ENCODE peak calls at places on chromosomes 5 and 9, in seven cellular contexts. One of them, this sample, is unnamed.

GRCh38 chr5:1788200-1788599 is 11.4 kb downstream of the MRPL36 start:
- DNase-seq in heart right ventricle: no peak
- DNase-seq in mammary epithelial cell: no peak
- DNase-seq in stomach: no peak
- DNase-seq in fibroblast of lung: no peak
- DNase-seq in suprapubic skin: peak; percentile 48
- DNase-seq in effector memory CD4-positive, alpha-beta T cell: no peak
- DNase-seq in this sample: peak; percentile 30

GRCh38 chr5:135120951-135121350 is 86.9 kb upstream of the PITX1 start:
- DNase-seq in heart right ventricle: no peak
- DNase-seq in stomach: no peak
- DNase-seq in suprapubic skin: no peak
- DNase-seq in mammary epithelial cell: no peak
- DNase-seq in fibroblast of lung: no peak
- DNase-seq in effector memory CD4-positive, alpha-beta T cell: no peak
- DNase-seq in this sample: no peak

GRCh38 chr9:13491493-13492424 is 212.3 kb upstream of the MPDZ start:
- DNase-seq in fibroblast of lung: no peak
- DNase-seq in heart right ventricle: no peak
- DNase-seq in mammary epithelial cell: peak; percentile 57
- DNase-seq in suprapubic skin: no peak
- DNase-seq in stomach: no peak
- DNase-seq in effector memory CD4-positive, alpha-beta T cell: no peak
- DNase-seq in this sample: no peak

GRCh38 chr5:3518576-3518975 is 77.1 kb upstream of the IRX1 start:
- DNase-seq in suprapubic skin: no peak
- DNase-seq in fibroblast of lung: no peak
- DNase-seq in mammary epithelial cell: no peak
- DNase-seq in stomach: no peak
- DNase-seq in effector memory CD4-positive, alpha-beta T cell: no peak
- DNase-seq in heart right ventricle: no peak
- DNase-seq in this sample: no peak

GRCh38 chr5:35926389-35927051 is 11.9 kb downstream of the CAPSL start:
- DNase-seq in stomach: peak; percentile 28
- DNase-seq in mammary epithelial cell: peak; percentile 37
- DNase-seq in suprapubic skin: no peak
- DNase-seq in heart right ventricle: peak; percentile 43
- DNase-seq in fibroblast of lung: peak; percentile 65
- DNase-seq in effector memory CD4-positive, alpha-beta T cell: peak; percentile 15
- DNase-seq in this sample: no peak

GRCh38 chr9:122463828-122464632 is 13.7 kb downstream of the OR1J1 start:
- DNase-seq in effector memory CD4-positive, alpha-beta T cell: no peak
- DNase-seq in suprapubic skin: no peak
- DNase-seq in stomach: no peak
- DNase-seq in fibroblast of lung: no peak
- DNase-seq in mammary epithelial cell: peak; percentile 37
- DNase-seq in heart right ventricle: no peak
- DNase-seq in this sample: no peak

GRCh38 chr5:13957032-13957645 is 12.7 kb upstream of the DNAH5 start:
- DNase-seq in mammary epithelial cell: peak; percentile 59
- DNase-seq in stomach: no peak
- DNase-seq in suprapubic skin: no peak
- DNase-seq in fibroblast of lung: peak; percentile 58
- DNase-seq in heart right ventricle: peak; percentile 18
- DNase-seq in effector memory CD4-positive, alpha-beta T cell: no peak
- DNase-seq in this sample: no peak

GRCh38 chr9:99614341-99614740 is 207.3 kb upstream of the NR4A3 start:
- DNase-seq in mammary epithelial cell: no peak
- DNase-seq in suprapubic skin: no peak
- DNase-seq in stomach: no peak
- DNase-seq in heart right ventricle: no peak
- DNase-seq in fibroblast of lung: no peak
- DNase-seq in effector memory CD4-positive, alpha-beta T cell: no peak
- DNase-seq in this sample: no peak

GRCh38 chr9:127444921-127445850 is 6.0 kb downstream of the RPL12 start:
- DNase-seq in suprapubic skin: no peak
- DNase-seq in fibroblast of lung: peak; percentile 42
- DNase-seq in stomach: no peak
- DNase-seq in heart right ventricle: no peak
- DNase-seq in mammary epithelial cell: peak; percentile 41
- DNase-seq in effector memory CD4-positive, alpha-beta T cell: no peak
- DNase-seq in this sample: no peak

GRCh38 chr5:148465381-148466290 is 81.9 kb downstream of the FBXO38 start:
- DNase-seq in suprapubic skin: no peak
- DNase-seq in stomach: no peak
- DNase-seq in fibroblast of lung: no peak
- DNase-seq in effector memory CD4-positive, alpha-beta T cell: no peak
- DNase-seq in mammary epithelial cell: no peak
- DNase-seq in heart right ventricle: no peak
- DNase-seq in this sample: no peak

GRCh38 chr9:86573886-86574285 is 219.7 kb upstream of the TUT7 start:
- DNase-seq in mammary epithelial cell: no peak
- DNase-seq in fibroblast of lung: no peak
- DNase-seq in heart right ventricle: no peak
- DNase-seq in stomach: no peak
- DNase-seq in suprapubic skin: no peak
- DNase-seq in effector memory CD4-positive, alpha-beta T cell: no peak
- DNase-seq in this sample: no peak

GRCh38 chr5:142816577-142816976 is 46.4 kb downstream of the ARHGAP26 start:
- DNase-seq in suprapubic skin: no peak
- DNase-seq in heart right ventricle: peak; percentile 56
- DNase-seq in effector memory CD4-positive, alpha-beta T cell: no peak
- DNase-seq in fibroblast of lung: peak; percentile 30
- DNase-seq in mammary epithelial cell: peak; percentile 40
- DNase-seq in stomach: peak; percentile 75
- DNase-seq in this sample: no peak

GRCh38 chr5:95861221-95861857 is 38.8 kb upstream of the GLRX start:
- DNase-seq in suprapubic skin: peak; percentile 91
- DNase-seq in stomach: peak; percentile 65
- DNase-seq in fibroblast of lung: peak; percentile 100
- DNase-seq in effector memory CD4-positive, alpha-beta T cell: no peak
- DNase-seq in mammary epithelial cell: peak; percentile 88
- DNase-seq in heart right ventricle: peak; percentile 67
- DNase-seq in this sample: peak; percentile 72

GRCh38 chr9:5909999-5910398 is 19.3 kb downstream of the MLANA start:
- DNase-seq in fibroblast of lung: peak; percentile 5
- DNase-seq in effector memory CD4-positive, alpha-beta T cell: no peak
- DNase-seq in mammary epithelial cell: peak; percentile 58
- DNase-seq in heart right ventricle: no peak
- DNase-seq in stomach: no peak
- DNase-seq in suprapubic skin: no peak
- DNase-seq in this sample: no peak

GRCh38 chr5:52491071-52491828 is 296.5 kb upstream of the ITGA1 start:
- DNase-seq in heart right ventricle: no peak
- DNase-seq in effector memory CD4-positive, alpha-beta T cell: no peak
- DNase-seq in suprapubic skin: no peak
- DNase-seq in fibroblast of lung: no peak
- DNase-seq in mammary epithelial cell: no peak
- DNase-seq in stomach: no peak
- DNase-seq in this sample: no peak

GRCh38 chr9:128293091-128293490 is 17.0 kb downstream of the SWI5 start:
- DNase-seq in fibroblast of lung: no peak
- DNase-seq in heart right ventricle: no peak
- DNase-seq in suprapubic skin: no peak
- DNase-seq in effector memory CD4-positive, alpha-beta T cell: no peak
- DNase-seq in mammary epithelial cell: no peak
- DNase-seq in stomach: no peak
- DNase-seq in this sample: no peak

GRCh38 chr9:90300901-90301688 is 341.5 kb downstream of the DIRAS2 start:
- DNase-seq in stomach: peak; percentile 27
- DNase-seq in mammary epithelial cell: peak; percentile 86
- DNase-seq in fibroblast of lung: peak; percentile 91
- DNase-seq in suprapubic skin: no peak
- DNase-seq in effector memory CD4-positive, alpha-beta T cell: no peak
- DNase-seq in heart right ventricle: peak; percentile 8
- DNase-seq in this sample: no peak

GRCh38 chr9:2086971-2087370 is 71.8 kb downstream of the SMARCA2 start:
- DNase-seq in mammary epithelial cell: no peak
- DNase-seq in fibroblast of lung: no peak
- DNase-seq in suprapubic skin: no peak
- DNase-seq in effector memory CD4-positive, alpha-beta T cell: no peak
- DNase-seq in stomach: no peak
- DNase-seq in heart right ventricle: no peak
- DNase-seq in this sample: no peak

GRCh38 chr9:23587433-23587832 is 238.6 kb downstream of the ELAVL2 start:
- DNase-seq in effector memory CD4-positive, alpha-beta T cell: no peak
- DNase-seq in stomach: peak; percentile 27
- DNase-seq in fibroblast of lung: no peak
- DNase-seq in suprapubic skin: no peak
- DNase-seq in mammary epithelial cell: no peak
- DNase-seq in heart right ventricle: peak; percentile 93
- DNase-seq in this sample: peak; percentile 28

GRCh38 chr9:6354072-6354686 is 26.0 kb downstream of the TPD52L3 start:
- DNase-seq in stomach: no peak
- DNase-seq in fibroblast of lung: peak; percentile 86
- DNase-seq in mammary epithelial cell: peak; percentile 52
- DNase-seq in heart right ventricle: peak; percentile 12
- DNase-seq in effector memory CD4-positive, alpha-beta T cell: no peak
- DNase-seq in suprapubic skin: no peak
- DNase-seq in this sample: no peak

GRCh38 chr9:69433426-69433825 is 108.4 kb downstream of the ENTREP1 start:
- DNase-seq in fibroblast of lung: no peak
- DNase-seq in suprapubic skin: peak; percentile 20
- DNase-seq in stomach: no peak
- DNase-seq in effector memory CD4-positive, alpha-beta T cell: no peak
- DNase-seq in mammary epithelial cell: peak; percentile 44
- DNase-seq in heart right ventricle: no peak
- DNase-seq in this sample: no peak

GRCh38 chr9:122835313-122835731 is 6.9 kb upstream of the PDCL start:
- DNase-seq in effector memory CD4-positive, alpha-beta T cell: no peak
- DNase-seq in suprapubic skin: no peak
- DNase-seq in fibroblast of lung: no peak
- DNase-seq in mammary epithelial cell: no peak
- DNase-seq in heart right ventricle: no peak
- DNase-seq in stomach: no peak
- DNase-seq in this sample: no peak

GRCh38 chr5:178381921-178382688 is 149.5 kb upstream of the PHYKPL start:
- DNase-seq in fibroblast of lung: no peak
- DNase-seq in stomach: no peak
- DNase-seq in heart right ventricle: no peak
- DNase-seq in mammary epithelial cell: no peak
- DNase-seq in effector memory CD4-positive, alpha-beta T cell: no peak
- DNase-seq in suprapubic skin: no peak
- DNase-seq in this sample: no peak
- H3K4me1 ChIP-seq in fibroblast of lung: no peaks in the 10 kb centered on the region
- H3K4me1 ChIP-seq in stomach: peaks cover 10% of the 10 kb centered on the region
- H3K4me1 ChIP-seq in heart right ventricle: peaks cover 7% of the 10 kb centered on the region
- H3K4me1 ChIP-seq in mammary epithelial cell: no peaks in the 10 kb centered on the region
- H3K4me1 ChIP-seq in effector memory CD4-positive, alpha-beta T cell: no peaks in the 10 kb centered on the region
- H3K4me1 ChIP-seq in suprapubic skin: peaks cover 6% of the 10 kb centered on the region
- H3K4me1 ChIP-seq in this sample: no peaks in the 10 kb centered on the region

DNA sequence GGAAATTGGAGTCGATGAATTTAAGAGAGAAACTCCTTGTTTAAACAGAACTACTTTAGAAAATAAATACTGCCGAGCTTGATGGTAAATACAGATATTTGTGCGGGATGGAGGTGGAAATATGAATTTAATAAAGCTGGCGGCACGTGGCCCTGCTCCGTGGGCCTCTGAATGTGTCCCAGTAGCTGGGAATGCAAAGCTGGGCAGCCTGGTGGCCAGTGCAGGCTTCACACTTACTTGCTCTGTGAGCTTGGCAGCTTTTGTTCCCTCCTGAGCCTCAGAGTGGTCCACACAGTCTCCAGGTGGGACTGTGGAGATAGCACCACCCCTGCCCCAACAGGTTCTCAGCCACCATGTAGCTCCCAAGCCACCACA is 45.9 kb downstream of the BARX1 start:
- DNase-seq in heart right ventricle: no peak
- DNase-seq in effector memory CD4-positive, alpha-beta T cell: no peak
- DNase-seq in fibroblast of lung: no peak
- DNase-seq in mammary epithelial cell: no peak
- DNase-seq in suprapubic skin: no peak
- DNase-seq in stomach: no peak
- DNase-seq in this sample: no peak
- H3K4me1 ChIP-seq in heart right ventricle: no peaks in the 10 kb centered on the region
- H3K4me1 ChIP-seq in effector memory CD4-positive, alpha-beta T cell: no peaks in the 10 kb centered on the region
- H3K4me1 ChIP-seq in fibroblast of lung: no peaks in the 10 kb centered on the region
- H3K4me1 ChIP-seq in mammary epithelial cell: no peaks in the 10 kb centered on the region
- H3K4me1 ChIP-seq in suprapubic skin: peaks cover 11% of the 10 kb centered on the region
- H3K4me1 ChIP-seq in stomach: peaks cover 37% of the 10 kb centered on the region
- H3K4me1 ChIP-seq in this sample: no peaks in the 10 kb centered on the region

DNA sequence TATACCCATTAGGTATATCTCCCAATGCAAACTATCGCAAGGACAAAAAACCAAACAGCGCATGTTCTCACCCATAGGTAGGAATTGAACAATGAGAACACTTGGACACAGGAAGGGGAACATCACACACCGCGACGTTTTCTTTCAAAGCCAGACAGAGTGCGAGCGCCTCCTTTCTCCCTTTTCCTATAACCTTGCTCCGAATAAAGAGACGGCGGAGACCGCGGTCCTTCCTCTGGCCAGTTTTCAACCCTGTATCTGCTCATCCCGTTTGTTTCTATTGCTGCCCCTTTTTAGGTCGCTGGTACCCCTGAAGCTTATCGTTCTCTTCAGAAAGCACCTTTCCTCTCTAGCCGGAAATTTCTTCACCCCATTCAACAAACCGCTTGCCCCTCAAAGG is 1.3 kb downstream of the LVRN start:
- DNase-seq in fibroblast of lung: no peak
- DNase-seq in mammary epithelial cell: no peak
- DNase-seq in effector memory CD4-positive, alpha-beta T cell: no peak
- DNase-seq in suprapubic skin: no peak
- DNase-seq in stomach: no peak
- DNase-seq in heart right ventricle: no peak
- DNase-seq in this sample: no peak
- H3K4me1 ChIP-seq in fibroblast of lung: no peaks in the 10 kb centered on the region
- H3K4me1 ChIP-seq in mammary epithelial cell: peaks cover 8% of the 10 kb centered on the region
- H3K4me1 ChIP-seq in effector memory CD4-positive, alpha-beta T cell: peaks cover 13% of the 10 kb centered on the region
- H3K4me1 ChIP-seq in suprapubic skin: peaks cover 21% of the 10 kb centered on the region
- H3K4me1 ChIP-seq in stomach: peaks cover 25% of the 10 kb centered on the region
- H3K4me1 ChIP-seq in heart right ventricle: peaks cover 9% of the 10 kb centered on the region
- H3K4me1 ChIP-seq in this sample: no peaks in the 10 kb centered on the region

GRCh38 chr9:134327671-134328231 is 1.5 kb downstream of the RXRA start:
- DNase-seq in effector memory CD4-positive, alpha-beta T cell: no peak
- DNase-seq in mammary epithelial cell: peak; percentile 17
- DNase-seq in suprapubic skin: no peak
- DNase-seq in fibroblast of lung: no peak
- DNase-seq in heart right ventricle: no peak
- DNase-seq in stomach: no peak
- DNase-seq in this sample: no peak
- H3K4me1 ChIP-seq in effector memory CD4-positive, alpha-beta T cell: peaks cover 8% of the 10 kb centered on the region
- H3K4me1 ChIP-seq in mammary epithelial cell: peaks cover 64% of the 10 kb centered on the region
- H3K4me1 ChIP-seq in suprapubic skin: peaks cover 75% of the 10 kb centered on the region
- H3K4me1 ChIP-seq in fibroblast of lung: peaks cover 24% of the 10 kb centered on the region
- H3K4me1 ChIP-seq in heart right ventricle: peaks cover 71% of the 10 kb centered on the region
- H3K4me1 ChIP-seq in stomach: peaks cover 82% of the 10 kb centered on the region
- H3K4me1 ChIP-seq in this sample: peaks cover 24% of the 10 kb centered on the region

GRCh38 chr9:114591206-114591853 is 3.8 kb downstream of the ATP6V1G1 start:
- DNase-seq in mammary epithelial cell: no peak
- DNase-seq in stomach: no peak
- DNase-seq in heart right ventricle: no peak
- DNase-seq in effector memory CD4-positive, alpha-beta T cell: no peak
- DNase-seq in fibroblast of lung: peak; percentile 39
- DNase-seq in suprapubic skin: no peak
- DNase-seq in this sample: no peak
- H3K4me1 ChIP-seq in mammary epithelial cell: peaks cover 30% of the 10 kb centered on the region
- H3K4me1 ChIP-seq in stomach: peaks cover 61% of the 10 kb centered on the region
- H3K4me1 ChIP-seq in heart right ventricle: peaks cover 47% of the 10 kb centered on the region
- H3K4me1 ChIP-seq in effector memory CD4-positive, alpha-beta T cell: peaks cover 38% of the 10 kb centered on the region
- H3K4me1 ChIP-seq in fibroblast of lung: peaks cover 2% of the 10 kb centered on the region
- H3K4me1 ChIP-seq in suprapubic skin: peaks cover 59% of the 10 kb centered on the region
- H3K4me1 ChIP-seq in this sample: peaks cover 17% of the 10 kb centered on the region

GRCh38 chr5:16737620-16738364 is 121.0 kb upstream of the RETREG1 start:
- DNase-seq in mammary epithelial cell: no peak
- DNase-seq in suprapubic skin: no peak
- DNase-seq in effector memory CD4-positive, alpha-beta T cell: no peak
- DNase-seq in stomach: no peak
- DNase-seq in fibroblast of lung: no peak
- DNase-seq in heart right ventricle: no peak
- DNase-seq in this sample: no peak
- H3K4me1 ChIP-seq in mammary epithelial cell: peaks cover 49% of the 10 kb centered on the region
- H3K4me1 ChIP-seq in suprapubic skin: peaks cover 30% of the 10 kb centered on the region
- H3K4me1 ChIP-seq in effector memory CD4-positive, alpha-beta T cell: no peaks in the 10 kb centered on the region
- H3K4me1 ChIP-seq in stomach: peaks cover 65% of the 10 kb centered on the region
- H3K4me1 ChIP-seq in fibroblast of lung: peaks cover 6% of the 10 kb centered on the region
- H3K4me1 ChIP-seq in heart right ventricle: peaks cover 11% of the 10 kb centered on the region
- H3K4me1 ChIP-seq in this sample: peaks cover 10% of the 10 kb centered on the region